ENCODE peak calls at places on chromosome 14, in four cellular contexts. Z, C, U and W are unnamed samples.

GRCh38 chr14:46378248-46378647 is 273.3 kb downstream of the RPL10L start:
- DNase-seq in U (no peak), C (no peak), Z (no peak), W (no peak)

GRCh38 chr14:74620497-74620921 is 8.5 kb upstream of the LTBP2 start:
- DNase-seq in Z (no peak), U (no peak), C (no peak), W (no peak)

GRCh38 chr14:30357791-30358190 is 201.2 kb upstream of the G2E3 start:
- DNase-seq in C (no peak), Z (no peak), U (peak), W (no peak)

GRCh38 chr14:77097689-77098469 is at the start of gene CIPC:
- DNase-seq in Z (peak), U (peak), C (peak), W (peak)

GRCh38 chr14:33118653-33119052 is 180.0 kb downstream of the NPAS3 start:
- DNase-seq in Z (no peak), U (no peak), C (no peak), W (no peak)

GRCh38 chr14:91466192-91466591 is 43.9 kb downstream of the PPP4R3A start:
- DNase-seq in C (no peak), Z (no peak), U (no peak), W (no peak)

GRCh38 chr14:35883677-35884293 is 57.6 kb downstream of the BRMS1L start:
- DNase-seq in U (no peak), C (no peak), Z (peak), W (no peak)

GRCh38 chr14:91649930-91650329 is 82.0 kb downstream of the CATSPERB start:
- DNase-seq in C (no peak), Z (no peak), U (no peak), W (no peak)

GRCh38 chr14:34496679-34497513 is 34.9 kb upstream of the SPTSSA start:
- DNase-seq in Z (peak), U (no peak), C (peak), W (peak)

GRCh38 chr14:68941820-68942219 is 37.3 kb downstream of the ACTN1 start:
- DNase-seq in C (peak), Z (no peak), U (no peak), W (peak)

GRCh38 chr14:47332099-47332498 is 343.3 kb downstream of the MDGA2 start:
- DNase-seq in Z (no peak), C (no peak), U (no peak), W (no peak)

DNA sequence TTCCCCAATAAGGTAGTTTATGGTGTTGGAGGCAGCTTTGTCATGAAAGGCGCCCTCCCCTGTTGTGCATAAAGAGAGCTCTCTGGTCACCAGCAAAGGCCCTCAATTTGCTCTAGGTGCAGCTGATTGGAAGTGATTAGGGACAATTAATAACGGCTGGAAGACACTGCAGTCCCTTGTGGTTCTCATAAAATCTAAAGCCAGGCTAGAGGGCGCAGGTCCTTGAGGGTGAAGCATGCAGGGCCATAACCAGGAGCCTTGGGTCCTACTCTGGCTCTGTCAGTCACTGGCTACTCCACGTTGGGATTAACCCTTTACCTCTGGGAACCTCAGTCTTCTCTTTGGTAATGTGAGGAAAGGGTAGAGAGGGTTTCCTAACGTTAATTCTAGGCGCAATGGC is 1.9 kb downstream of the DAAM1 start:
- DNase-seq in Z (peak), U (no peak), C (no peak), W (no peak)
- TF ChIP-seq CTCF in Z (no peak), U (no peak), C (no peak), W (no peak)

GRCh38 chr14:70254476-70254961 is 65.8 kb upstream of the SLC8A3 start:
- DNase-seq in U (peak), Z (peak), C (no peak), W (no peak)

GRCh38 chr14:70259420-70259819 is 70.7 kb upstream of the SLC8A3 start:
- DNase-seq in Z (no peak), U (no peak), C (no peak), W (no peak)

DNA sequence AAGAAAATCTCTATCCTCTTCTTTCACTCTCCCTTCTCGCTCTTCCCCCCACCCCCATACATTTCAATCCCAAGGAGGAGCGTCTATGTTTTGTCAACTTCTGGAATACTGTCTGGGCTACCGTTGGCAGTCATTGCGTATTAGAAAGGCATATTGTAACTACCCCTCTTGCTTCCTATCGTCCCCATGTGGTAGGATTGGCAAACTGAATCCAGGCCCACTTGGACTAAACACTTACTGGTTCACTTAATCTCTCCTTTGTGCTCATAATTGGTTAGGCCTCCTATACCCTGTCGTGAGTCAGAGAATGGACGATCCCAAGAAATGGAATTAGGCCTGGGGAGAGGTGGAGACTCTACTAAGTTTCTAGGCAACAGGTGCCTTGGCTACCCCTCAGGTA is 68.8 kb upstream of the SLC8A3 start:
- DNase-seq in Z (no peak), C (no peak), U (no peak), W (no peak)
- TF ChIP-seq CTCF in Z (peak), C (no peak), U (no peak), W (no peak)

DNA sequence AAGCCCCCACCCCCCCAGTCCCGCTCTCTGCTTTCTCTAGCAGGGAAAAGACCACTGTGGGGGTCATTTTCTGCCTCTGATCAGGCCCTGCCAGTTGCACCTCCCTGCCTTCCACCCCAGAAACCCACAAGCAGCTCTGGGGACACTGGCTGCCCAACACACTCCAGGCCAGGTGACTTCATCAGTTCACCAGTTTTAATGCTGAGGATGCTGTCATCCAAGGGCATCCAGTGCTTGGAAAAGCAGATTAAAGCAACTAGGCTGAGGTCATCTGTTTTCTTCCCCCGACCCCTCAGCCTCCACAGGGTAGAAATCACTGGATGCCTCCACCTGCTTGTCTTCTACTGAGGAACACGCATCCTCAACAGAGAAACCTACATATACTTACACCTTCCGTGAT is 282.4 kb downstream of the DPF3 start:
- DNase-seq in Z (no peak), C (no peak), U (no peak), W (no peak)
- TF ChIP-seq CTCF in Z (no peak), C (no peak), U (no peak), W (no peak)

DNA sequence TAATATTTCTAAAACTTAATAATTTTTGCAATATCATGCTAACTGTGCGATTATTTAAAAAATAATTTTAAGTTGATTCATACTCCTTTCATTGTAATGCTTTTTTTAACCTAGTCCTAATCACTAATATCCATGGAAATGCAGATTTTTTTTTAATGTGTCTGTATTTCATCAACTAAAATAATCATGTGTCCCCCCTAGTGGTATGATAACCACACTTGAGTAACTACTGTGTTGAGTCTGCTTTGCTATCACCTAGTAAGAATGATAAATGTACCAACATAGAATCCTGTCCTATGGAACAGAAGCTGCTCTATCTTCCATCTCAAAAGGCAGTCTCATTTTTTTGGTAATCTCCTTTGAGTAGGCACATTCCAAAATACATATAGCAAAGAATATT is 19.1 kb upstream of the SYNE2 start:
- DNase-seq in Z (no peak), U (no peak), C (no peak), W (no peak)
- TF ChIP-seq CTCF in Z (peak), U (no peak), C (no peak), W (no peak)

GRCh38 chr14:90447720-90448497 is 51.1 kb downstream of the CALM1 start:
- DNase-seq in U (no peak), Z (no peak), C (no peak), W (no peak)
- TF ChIP-seq CTCF in U (no peak), Z (no peak), C (no peak), W (no peak)